ENCODE peak calls at places on chromosomes 1 and 21, in eight cellular contexts. E, U, F, H, Z, V, A and I are unnamed samples.

GRCh38 chr21:45549670-45550463 is 7.6 kb upstream of the SLC19A1 start:
- DNase-seq in E (no peak), U (no peak), F (no peak), H (no peak), Z (no peak), V (no peak), A (peak), I (no peak)

GRCh38 chr21:15671188-15671587 is 58.6 kb upstream of the USP25 start:
- DNase-seq in E (no peak), U (no peak), F (no peak), H (no peak), Z (no peak), V (no peak), A (no peak), I (no peak)

GRCh38 chr1:63463248-63463647 is 59.8 kb downstream of the ITGB3BP start:
- DNase-seq in E (no peak), U (peak), F (no peak), H (no peak), Z (peak), V (no peak), A (no peak), I (no peak)

GRCh38 chr1:110341872-110342331 is 2.7 kb downstream of the RBM15 start:
- DNase-seq in E (no peak), U (no peak), F (no peak), H (no peak), Z (no peak), V (no peak), A (no peak), I (no peak)

GRCh38 chr21:45320991-45321656 is 33.4 kb upstream of the POFUT2 start:
- DNase-seq in E (no peak), U (no peak), F (no peak), H (no peak), Z (no peak), V (no peak), A (no peak), I (no peak)

GRCh38 chr1:101284622-101285218 is 47.9 kb downstream of the S1PR1 start:
- DNase-seq in E (no peak), U (no peak), F (no peak), H (no peak), Z (no peak), V (no peak), A (no peak), I (no peak)

GRCh38 chr1:117832453-117832852 is 97.0 kb downstream of the GDAP2 start:
- DNase-seq in E (no peak), U (no peak), F (no peak), H (no peak), Z (no peak), V (no peak), A (no peak), I (no peak)

GRCh38 chr1:165235158-165235776 is 121.2 kb downstream of the LMX1A start:
- DNase-seq in E (no peak), U (no peak), F (no peak), H (peak), Z (no peak), V (no peak), A (peak), I (no peak)

GRCh38 chr1:80218112-80218511 is 1211.6 kb upstream of the ADGRL4 start:
- DNase-seq in E (no peak), U (peak), F (no peak), H (peak), Z (peak), V (peak), A (peak), I (peak)

GRCh38 chr1:2233468-2233867 is 5.3 kb downstream of the SKI start:
- DNase-seq in E (no peak), U (peak), F (no peak), H (no peak), Z (no peak), V (no peak), A (no peak), I (no peak)

GRCh38 chr1:70641868-70642267 is 230.8 kb downstream of the CTH start:
- DNase-seq in E (no peak), U (no peak), F (no peak), H (no peak), Z (no peak), V (no peak), A (no peak), I (no peak)

GRCh38 chr21:46441331-46441730 is 17.4 kb upstream of the DIP2A start:
- DNase-seq in E (no peak), U (no peak), F (no peak), H (no peak), Z (no peak), V (no peak), A (no peak), I (no peak)

GRCh38 chr1:32066489-32066873 is 6.3 kb upstream of the TMEM39B start:
- DNase-seq in E (peak), U (peak), F (peak), H (no peak), Z (peak), V (no peak), A (no peak), I (peak)

GRCh38 chr1:92536593-92537332 is 50.0 kb upstream of the GFI1 start:
- DNase-seq in E (peak), U (peak), F (no peak), H (no peak), Z (peak), V (peak), A (no peak), I (no peak)

GRCh38 chr1:167447521-167448136 is 70.7 kb downstream of the CD247 start:
- DNase-seq in E (peak), U (no peak), F (peak), H (no peak), Z (no peak), V (no peak), A (no peak), I (peak)

GRCh38 chr1:93080424-93080823 is 1.3 kb downstream of the MTF2 start:
- DNase-seq in E (no peak), U (peak), F (no peak), H (no peak), Z (peak), V (peak), A (peak), I (peak)

GRCh38 chr1:92410706-92411105 is 76.0 kb downstream of the GFI1 start:
- DNase-seq in E (peak), U (no peak), F (no peak), H (no peak), Z (no peak), V (no peak), A (no peak), I (no peak)

GRCh38 chr1:184801503-184801902 is 46.8 kb upstream of the EDEM3 start:
- DNase-seq in E (no peak), U (peak), F (no peak), H (no peak), Z (peak), V (no peak), A (no peak), I (no peak)

GRCh38 chr1:66760506-66760905 is 8.2 kb downstream of the DYNLT5 start:
- DNase-seq in E (no peak), U (no peak), F (no peak), H (no peak), Z (no peak), V (no peak), A (no peak), I (no peak)

GRCh38 chr1:44884746-44885145 is 41.7 kb upstream of the PTCH2 start:
- DNase-seq in E (no peak), U (no peak), F (no peak), H (no peak), Z (peak), V (no peak), A (no peak), I (no peak)

GRCh38 chr1:115114308-115114707 is 25.0 kb upstream of the TSPAN2 start:
- DNase-seq in E (no peak), U (peak), F (peak), H (no peak), Z (no peak), V (no peak), A (peak), I (no peak)

GRCh38 chr1:201450721-201451291 is 18.2 kb downstream of the PHLDA3 start:
- DNase-seq in E (peak), U (peak), F (no peak), H (no peak), Z (peak), V (no peak), A (peak), I (no peak)

GRCh38 chr1:68136187-68136586 is 85.8 kb upstream of the DIRAS3 start:
- DNase-seq in E (no peak), U (peak), F (no peak), H (no peak), Z (peak), V (no peak), A (no peak), I (no peak)

GRCh38 chr1:175262646-175263045 is 70.1 kb upstream of the KIAA0040 start:
- DNase-seq in E (no peak), U (peak), F (no peak), H (no peak), Z (no peak), V (no peak), A (no peak), I (no peak)

GRCh38 chr1:228140724-228141081 is 624 bp downstream of the GUK1 start:
- DNase-seq in E (no peak), U (no peak), F (no peak), H (no peak), Z (no peak), V (no peak), A (no peak), I (no peak)

GRCh38 chr1:1020000-1020404 is at the start of gene AGRN:
- DNase-seq in E (peak), U (peak), F (peak), H (no peak), Z (no peak), V (no peak), A (peak), I (no peak)

GRCh38 chr1:86516366-86516765 is 30.5 kb upstream of the CLCA4 start:
- DNase-seq in E (no peak), U (peak), F (no peak), H (no peak), Z (no peak), V (no peak), A (no peak), I (no peak)

GRCh38 chr1:243354511-243355153 is 98.8 kb downstream of the SDCCAG8 start:
- DNase-seq in E (peak), U (peak), F (no peak), H (no peak), Z (peak), V (no peak), A (no peak), I (no peak)

GRCh38 chr1:233668725-233669294 is 54.9 kb downstream of the KCNK1 start:
- DNase-seq in E (no peak), U (peak), F (peak), H (no peak), Z (peak), V (no peak), A (no peak), I (peak)

GRCh38 chr1:165116732-165117131 is 239.8 kb downstream of the LMX1A start:
- DNase-seq in E (no peak), U (peak), F (no peak), H (no peak), Z (no peak), V (no peak), A (no peak), I (no peak)

GRCh38 chr21:31682625-31683024 is 23.1 kb downstream of the SOD1 start:
- DNase-seq in E (no peak), U (no peak), F (no peak), H (no peak), Z (no peak), V (no peak), A (no peak), I (no peak)

GRCh38 chr1:21217812-21218596 is 41.3 kb upstream of the EIF4G3 start:
- DNase-seq in E (peak), U (peak), F (peak), H (no peak), Z (peak), V (peak), A (peak), I (peak)

GRCh38 chr1:214106375-214106774 is 118.6 kb downstream of the PROX1 start:
- DNase-seq in E (no peak), U (no peak), F (no peak), H (no peak), Z (no peak), V (no peak), A (no peak), I (no peak)
- H2AFZ ChIP-seq in E (no peak), U (no peak), F (no peak), H (no peak), Z (no peak), V (no peak), A (no peak), I (no peak)

GRCh38 chr1:10472220-10473144 is at the start of gene DFFA:
- DNase-seq in E (peak), U (peak), F (peak), H (peak), Z (peak), V (peak), A (peak), I (peak)

GRCh38 chr1:10473145-10473765 is 926 bp upstream of the DFFA start:
- DNase-seq in E (no peak), U (no peak), F (no peak), H (no peak), Z (no peak), V (no peak), A (no peak), I (no peak)

GRCh38 chr1:10475510-10475909 is 760 bp downstream of the PEX14 start:
- DNase-seq in E (no peak), U (no peak), F (no peak), H (no peak), Z (no peak), V (no peak), A (peak), I (no peak)

GRCh38 chr1:10471411-10472219 is 714 bp downstream of the DFFA start:
- DNase-seq in E (no peak), U (peak), F (no peak), H (no peak), Z (no peak), V (no peak), A (peak), I (peak)

DNA sequence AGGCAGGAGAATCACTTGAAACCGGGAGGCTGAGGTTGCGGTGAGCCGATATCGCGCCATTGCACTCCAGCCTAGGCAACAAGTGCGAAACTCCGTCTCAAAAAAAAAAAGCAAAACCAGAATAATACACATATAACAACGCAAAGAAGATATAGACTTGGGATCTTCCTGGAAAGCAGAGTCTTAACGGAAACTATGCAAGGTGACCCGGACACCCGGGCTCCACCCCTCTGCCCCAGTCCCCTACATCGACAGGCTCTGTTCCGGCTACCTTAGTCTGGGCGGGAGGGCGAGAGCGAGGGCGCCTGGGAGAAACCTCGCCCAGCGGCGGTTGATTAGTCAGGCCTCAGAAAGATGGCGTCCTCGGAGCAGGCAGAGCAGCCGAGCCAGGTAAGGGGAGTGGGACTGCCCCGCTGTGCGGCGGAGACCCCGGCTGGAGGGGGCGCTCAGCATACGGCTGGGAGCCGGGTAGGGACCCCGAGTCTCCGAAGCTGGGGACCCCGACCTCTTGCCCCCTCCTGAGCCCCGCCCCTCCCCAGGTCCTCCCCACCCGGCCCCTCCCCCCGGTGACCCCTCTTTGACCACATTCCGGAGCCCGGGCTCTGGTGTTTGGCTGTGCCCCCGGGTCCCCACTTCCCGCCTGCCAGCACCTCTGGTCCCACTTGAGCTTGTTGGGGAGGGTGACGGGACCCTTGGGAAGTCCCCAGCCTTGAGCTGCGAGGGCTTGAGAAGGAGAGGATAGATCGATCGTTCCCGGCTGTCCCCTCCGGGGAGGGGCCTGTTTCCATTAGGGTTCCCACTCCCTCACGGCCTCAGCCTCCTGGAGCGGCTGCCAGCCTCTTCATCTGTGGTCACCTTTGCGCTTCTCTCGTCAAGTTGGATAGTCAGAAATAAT is at the start of gene PEX14:
- DNase-seq in E (peak), U (peak), F (peak), H (peak), Z (peak), V (peak), A (peak), I (peak)
- H2AFZ ChIP-seq in E (peak), U (peak), F (peak), H (peak), Z (peak), V (peak), A (peak), I (peak)

GRCh38 chr1:12208271-12208670 is 21.6 kb upstream of the VPS13D start:
- DNase-seq in E (no peak), U (no peak), F (no peak), H (no peak), Z (no peak), V (no peak), A (no peak), I (no peak)

GRCh38 chr1:12206238-12206637 is 23.6 kb upstream of the VPS13D start:
- DNase-seq in E (no peak), U (no peak), F (no peak), H (no peak), Z (no peak), V (no peak), A (no peak), I (no peak)

GRCh38 chr1:12209495-12209832 is 20.4 kb upstream of the VPS13D start:
- DNase-seq in E (no peak), U (no peak), F (no peak), H (no peak), Z (no peak), V (no peak), A (no peak), I (no peak)

GRCh38 chr1:12206792-12207424 is 22.9 kb upstream of the VPS13D start:
- DNase-seq in E (no peak), U (no peak), F (peak), H (no peak), Z (no peak), V (no peak), A (no peak), I (no peak)

GRCh38 chr1:12208764-12209494 is 20.9 kb upstream of the VPS13D start:
- DNase-seq in E (peak), U (peak), F (peak), H (peak), Z (peak), V (peak), A (peak), I (peak)
- H2AFZ ChIP-seq in E (no peak), U (no peak), F (no peak), H (peak), Z (no peak), V (no peak), A (no peak), I (no peak)

DNA sequence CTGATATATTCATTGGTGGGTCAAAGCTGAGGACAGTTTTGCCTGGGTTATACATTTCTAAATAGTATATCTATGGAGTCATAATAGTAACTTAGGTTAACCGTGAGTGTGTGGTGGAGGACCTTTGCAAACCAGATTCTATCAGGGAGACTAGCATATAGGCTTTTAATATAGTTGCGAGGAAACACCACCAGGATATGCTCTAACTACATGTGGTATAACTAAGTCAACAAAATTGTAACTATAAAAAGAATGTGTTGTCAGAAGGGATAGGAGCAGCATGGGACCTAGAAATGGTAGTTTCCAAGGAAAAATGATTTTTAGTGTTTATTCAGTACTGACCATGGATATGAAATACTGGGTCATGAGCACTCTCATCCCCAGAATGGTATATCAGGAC is 338.1 kb downstream of the TGFB2 start:
- DNase-seq in E (no peak), U (no peak), F (no peak), H (no peak), Z (no peak), V (no peak), A (no peak), I (no peak)
- H2AFZ ChIP-seq in E (no peak), U (no peak), F (no peak), H (no peak), Z (no peak), V (no peak), A (no peak), I (no peak)

GRCh38 chr1:39992229-39992628 is 37.3 kb downstream of the MFSD2A start:
- DNase-seq in E (no peak), U (peak), F (no peak), H (no peak), Z (no peak), V (no peak), A (no peak), I (no peak)
- H2AFZ ChIP-seq in E (no peak), U (peak), F (no peak), H (peak), Z (no peak), V (no peak), A (no peak), I (no peak)